ENCODE peak calls at places on chromosomes 13 and 19, in ten cellular contexts. R is lower leg skin, Z is foreskin fibroblast, S is tibial artery, T is left ventricle myocardium inferior, G is GM23338, H is fibroblast of lung, K is IMR-90, P is progenitor cell of endocrine pancreas, E is RWPE1. J is an unnamed sample.
A peak's percentile ranks its signal among the peaks of the same experiment; 100 is the strongest.

GRCh38 chr13:40132249-40132648 is 476.8 kb downstream of the COG6 start:
- DNase-seq in R (no peak), Z (no peak), S (no peak), T (no peak), G (no peak), H (no peak), K (no peak), P (no peak), E (no peak), J (no peak)

GRCh38 chr19:41925208-41926003 is 2.8 kb downstream of the ERFL start:
- DNase-seq in R (no peak), Z (no peak), S (no peak), T (no peak), G (no peak), H (no peak), K (no peak), P (no peak), E (no peak), J (no peak)

GRCh38 chr13:90618133-90618532 is 729.4 kb upstream of the MIR17HG start:
- DNase-seq in R (no peak), Z (no peak), S (no peak), T (no peak), G (peak; percentile 33), H (no peak), K (no peak), P (no peak), E (no peak), J (no peak)

GRCh38 chr13:71459708-71460107 is 407.3 kb downstream of the DACH1 start:
- DNase-seq in R (no peak), Z (no peak), S (no peak), T (no peak), G (no peak), H (no peak), K (no peak), P (no peak), E (no peak), J (no peak)

GRCh38 chr13:106650690-106651205 is 82.8 kb upstream of the ARGLU1 start:
- DNase-seq in R (no peak), Z (no peak), S (no peak), T (no peak), G (no peak), H (peak; percentile 36), K (no peak), P (no peak), E (no peak), J (no peak)

GRCh38 chr13:59782696-59783095 is 381.0 kb downstream of the DIAPH3 start:
- DNase-seq in R (no peak), Z (no peak), S (no peak), T (no peak), G (no peak), H (no peak), K (no peak), P (no peak), E (no peak), J (no peak)

GRCh38 chr13:30829145-30829544 is 76.9 kb upstream of the MEDAG start:
- DNase-seq in R (no peak), Z (peak; percentile 70), S (no peak), T (no peak), G (no peak), H (peak; percentile 94), K (peak; percentile 82), P (no peak), E (peak; percentile 95), J (peak; percentile 51)

GRCh38 chr19:35216833-35217707 is 11.5 kb downstream of the FAM187B start:
- DNase-seq in R (peak; percentile 61), Z (no peak), S (no peak), T (no peak), G (peak; percentile 60), H (no peak), K (no peak), P (no peak), E (no peak), J (no peak)

GRCh38 chr13:53250272-53250875 is 221.8 kb downstream of the OLFM4 start:
- DNase-seq in R (peak; percentile 18), Z (peak; percentile 57), S (no peak), T (no peak), G (peak; percentile 92), H (peak; percentile 61), K (peak; percentile 72), P (peak; percentile 12), E (peak; percentile 53), J (peak; percentile 83)

GRCh38 chr19:869245-870177 is 10.0 kb downstream of the CFD start:
- DNase-seq in R (peak; percentile 75), Z (peak; percentile 97), S (peak; percentile 90), T (peak; percentile 66), G (no peak), H (peak; percentile 96), K (peak; percentile 96), P (no peak), E (peak; percentile 69), J (peak; percentile 55)

GRCh38 chr19:54287456-54287855 is 6.5 kb upstream of the LILRB2 start:
- DNase-seq in R (no peak), Z (peak; percentile 66), S (no peak), T (no peak), G (no peak), H (peak; percentile 6), K (peak; percentile 52), P (no peak), E (no peak), J (no peak)

GRCh38 chr19:42229263-42229854 is 9.2 kb downstream of the ZNF526 start:
- DNase-seq in R (no peak), Z (no peak), S (no peak), T (no peak), G (no peak), H (no peak), K (no peak), P (no peak), E (no peak), J (no peak)

GRCh38 chr13:83325454-83325853 is 556.8 kb downstream of the SLITRK1 start:
- DNase-seq in R (no peak), Z (peak; percentile 90), S (no peak), T (no peak), G (no peak), H (peak; percentile 81), K (peak; percentile 86), P (no peak), E (no peak), J (no peak)

GRCh38 chr13:40498461-40498860 is 168.0 kb downstream of the FOXO1 start:
- DNase-seq in R (no peak), Z (no peak), S (no peak), T (no peak), G (no peak), H (no peak), K (no peak), P (no peak), E (no peak), J (no peak)

GRCh38 chr19:7976461-7976860 is 29.0 kb downstream of the ELAVL1 start:
- DNase-seq in R (no peak), Z (no peak), S (no peak), T (no peak), G (no peak), H (no peak), K (no peak), P (no peak), E (no peak), J (no peak)

GRCh38 chr19:57249329-57249728 is 8.9 kb downstream of the ZNF805 start:
- DNase-seq in R (no peak), Z (peak; percentile 15), S (no peak), T (no peak), G (no peak), H (no peak), K (peak; percentile 47), P (no peak), E (no peak), J (no peak)

DNA sequence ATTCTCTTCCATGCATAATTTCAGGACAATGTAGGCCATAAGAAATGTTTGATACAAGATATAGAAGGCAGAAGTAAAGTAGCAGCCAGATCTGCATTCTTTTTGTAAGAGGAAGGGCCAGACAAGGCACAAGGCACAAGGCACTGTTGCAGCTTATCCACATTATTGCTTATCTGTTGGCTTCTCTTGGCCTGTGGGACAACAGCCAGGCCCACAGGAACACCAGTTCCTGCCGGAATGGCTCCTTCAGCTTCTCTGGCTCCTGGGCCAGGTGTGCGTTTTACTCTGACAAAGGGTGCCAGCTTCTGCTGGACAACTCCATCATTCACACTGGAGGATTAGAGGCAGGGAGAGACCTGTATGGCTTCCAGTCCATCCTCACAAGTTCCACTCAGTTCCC is 29.2 kb downstream of the GPR180 start:
- DNase-seq in R (no peak), Z (no peak), S (no peak), T (no peak), G (no peak), H (no peak), K (no peak), P (no peak), E (no peak), J (no peak)
- TF ChIP-seq CTCF in R (no peak), Z (no peak), S (no peak), T (no peak), G (no peak), H (no peak), K (no peak), P (no peak), E (no peak), J (no peak)

DNA sequence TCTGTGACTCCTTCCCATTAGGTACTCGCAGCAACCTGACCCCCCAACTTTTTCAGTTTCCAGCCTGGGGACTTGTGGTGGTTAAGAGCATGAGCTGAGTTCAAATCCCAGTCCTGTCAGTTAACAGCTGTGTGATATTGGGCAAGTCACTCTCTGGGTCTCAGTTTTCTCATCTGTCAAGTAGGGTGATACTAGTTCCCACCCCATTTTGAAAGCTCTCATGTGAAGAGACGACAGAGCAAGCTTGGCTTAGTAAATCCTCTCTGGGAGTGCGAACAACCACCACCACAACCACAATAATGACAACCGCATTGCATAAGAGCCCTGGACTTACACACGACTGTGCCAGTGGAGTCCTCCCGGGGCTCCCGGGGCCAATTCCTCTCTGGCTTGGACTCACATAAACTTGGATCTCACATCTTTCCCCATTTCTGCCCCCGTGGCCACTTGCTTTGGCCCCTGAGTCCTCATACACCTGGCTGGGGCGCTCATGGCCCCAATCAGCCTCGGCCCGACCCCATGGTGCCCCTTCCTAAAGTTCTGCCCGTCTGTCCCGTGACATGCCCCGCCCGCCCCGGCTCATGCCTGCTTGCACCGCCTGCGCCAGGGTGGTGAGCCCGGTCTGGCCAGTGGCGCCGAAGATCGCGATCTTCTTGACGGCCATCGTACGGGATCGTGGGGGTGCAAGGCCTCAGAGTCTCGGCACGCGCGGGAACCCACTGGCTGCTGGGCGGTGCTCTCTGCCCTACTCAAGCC is at the start of gene BLVRB:
- DNase-seq in R (peak; percentile 53), Z (peak; percentile 69), S (no peak), T (no peak), G (peak; percentile 19), H (peak; percentile 83), K (peak; percentile 52), P (no peak), E (no peak), J (peak; percentile 90)
- TF ChIP-seq CTCF in R (no peak), Z (no peak), S (no peak), T (no peak), G (no peak), H (no peak), K (no peak), P (no peak), E (no peak), J (no peak)

GRCh38 chr19:18470153-18470552 is 32.2 kb upstream of the ISYNA1 start:
- DNase-seq in R (no peak), Z (peak; percentile 60), S (no peak), T (no peak), G (peak; percentile 79), H (no peak), K (no peak), P (no peak), E (no peak), J (peak; percentile 59)
- TF ChIP-seq CTCF in R (no peak), Z (peak; percentile 40), S (peak; percentile 21), T (peak; percentile 56), G (peak; percentile 68), H (peak; percentile 58), K (peak; percentile 50), P (peak; percentile 51), E (no peak), J (peak; percentile 55)

GRCh38 chr19:40908981-40909380 is 26.9 kb upstream of the CYP2A7 start:
- DNase-seq in R (no peak), Z (no peak), S (no peak), T (no peak), G (peak; percentile 56), H (no peak), K (no peak), P (no peak), E (no peak), J (peak; percentile 42)
- TF ChIP-seq CTCF in R (no peak), Z (no peak), S (no peak), T (no peak), G (peak; percentile 36), H (peak; percentile 16), K (no peak), P (no peak), E (no peak), J (no peak)

J was measured in NB4.